ENCODE peak calls at places on chromosomes 13 and 19, in seven cellular contexts. K is hippocampal formation, P is fibroblast of lung, W is amniotic stem cell, Y is COLO829, D is endothelial cell of umbilical vein, Z is heart right ventricle. J is an unnamed sample.

GRCh38 chr13:109389892-109390345 is 396.5 kb downstream of the IRS2 start:
- DNase-seq in K (no peak), P (peak; percentile 8), W (no peak), Y (no peak), D (no peak), Z (no peak), J (no peak)

GRCh38 chr19:7830272-7830771 is 304 bp downstream of the EVI5L start:
- DNase-seq in K (no peak), P (no peak), W (no peak), Y (no peak), D (no peak), Z (peak; percentile 28), J (no peak)

GRCh38 chr19:47446534-47447469 is 24.9 kb downstream of the SLC8A2 start:
- DNase-seq in K (no peak), P (no peak), W (no peak), Y (peak; percentile 86), D (no peak), Z (no peak), J (no peak)

GRCh38 chr13:74289861-74290260 is 155.7 kb upstream of the KLF12 start:
- DNase-seq in K (no peak), P (no peak), W (no peak), Y (no peak), D (no peak), Z (no peak), J (no peak)

GRCh38 chr19:16445238-16446107 is 26.3 kb downstream of the EPS15L1 start:
- DNase-seq in K (no peak), P (peak; percentile 61), W (no peak), Y (no peak), D (no peak), Z (no peak), J (no peak)

GRCh38 chr13:81393110-81393509 is 1052.2 kb upstream of the SPRY2 start:
- DNase-seq in K (no peak), P (no peak), W (no peak), Y (no peak), D (no peak), Z (no peak), J (no peak)

GRCh38 chr13:98878421-98879126 is 99.3 kb downstream of the DOCK9 start:
- DNase-seq in K (peak; percentile 71), P (no peak), W (no peak), Y (no peak), D (no peak), Z (no peak), J (no peak)

GRCh38 chr19:13887039-13887438 is 10.1 kb downstream of the NANOS3 start:
- DNase-seq in K (no peak), P (no peak), W (no peak), Y (no peak), D (no peak), Z (no peak), J (no peak)

GRCh38 chr13:84997858-84998257 is 801.4 kb downstream of the SLITRK6 start:
- DNase-seq in K (no peak), P (no peak), W (no peak), Y (no peak), D (no peak), Z (no peak), J (no peak)

GRCh38 chr13:98710521-98710920 is 42.0 kb downstream of the SLC15A1 start:
- DNase-seq in K (no peak), P (no peak), W (no peak), Y (no peak), D (no peak), Z (no peak), J (no peak)

GRCh38 chr19:52351512-52351911 is 15.5 kb downstream of the ZNF610 start:
- DNase-seq in K (no peak), P (no peak), W (no peak), Y (no peak), D (no peak), Z (no peak), J (no peak)

GRCh38 chr13:46633416-46633815 is 80.4 kb downstream of the LRCH1 start:
- DNase-seq in K (no peak), P (peak; percentile 91), W (no peak), Y (no peak), D (no peak), Z (no peak), J (no peak)

GRCh38 chr13:84917252-84917878 is 881.9 kb downstream of the SLITRK6 start:
- DNase-seq in K (peak; percentile 66), P (peak; percentile 16), W (peak; percentile 7), Y (peak; percentile 31), D (peak; percentile 16), Z (no peak), J (no peak)

GRCh38 chr13:46142692-46143238 is 37.9 kb upstream of the CPB2 start:
- DNase-seq in K (no peak), P (no peak), W (no peak), Y (no peak), D (no peak), Z (no peak), J (no peak)

GRCh38 chr19:1251233-1251502 is 2.8 kb downstream of the MIDN start:
- DNase-seq in K (no peak), P (peak; percentile 72), W (no peak), Y (no peak), D (peak; percentile 56), Z (peak; percentile 86), J (peak; percentile 89)

GRCh38 chr19:35066691-35067563 is 25.4 kb downstream of the HPN start:
- DNase-seq in K (peak; percentile 68), P (peak; percentile 62), W (peak; percentile 77), Y (peak; percentile 87), D (peak; percentile 72), Z (peak; percentile 79), J (peak; percentile 94)

GRCh38 chr13:21668665-21669599 is 1.9 kb upstream of the FGF9 start:
- DNase-seq in K (no peak), P (peak; percentile 47), W (no peak), Y (no peak), D (no peak), Z (no peak), J (peak; percentile 39)

GRCh38 chr19:38455031-38455430 is 21.5 kb downstream of the RYR1 start:
- DNase-seq in K (no peak), P (peak; percentile 14), W (no peak), Y (no peak), D (no peak), Z (no peak), J (no peak)

GRCh38 chr19:35314858-35315470 is 14.0 kb upstream of the CD22 start:
- DNase-seq in K (no peak), P (no peak), W (no peak), Y (no peak), D (no peak), Z (no peak), J (no peak)

GRCh38 chr13:76939215-76939614 is 9.1 kb upstream of the ACOD1 start:
- DNase-seq in K (no peak), P (peak; percentile 53), W (no peak), Y (peak; percentile 35), D (no peak), Z (no peak), J (no peak)

GRCh38 chr19:12785431-12786011 is 5.8 kb upstream of the JUNB start:
- DNase-seq in K (peak; percentile 17), P (no peak), W (no peak), Y (no peak), D (no peak), Z (peak; percentile 42), J (no peak)

GRCh38 chr19:35977446-35978222 is 17.4 kb upstream of the SDHAF1 start:
- DNase-seq in K (no peak), P (no peak), W (no peak), Y (no peak), D (no peak), Z (no peak), J (no peak)

GRCh38 chr19:55209430-55210119 is at the start of gene PTPRH:
- DNase-seq in K (no peak), P (no peak), W (no peak), Y (no peak), D (no peak), Z (no peak), J (no peak)

GRCh38 chr19:33005440-33005839 is 33.4 kb downstream of the FAAP24 start:
- DNase-seq in K (no peak), P (no peak), W (no peak), Y (no peak), D (no peak), Z (no peak), J (no peak)

GRCh38 chr13:84191199-84191598 is 308.9 kb upstream of the SLITRK1 start:
- DNase-seq in K (no peak), P (peak; percentile 36), W (no peak), Y (no peak), D (no peak), Z (no peak), J (no peak)

GRCh38 chr19:41688687-41689086 is 617 bp upstream of the CEACAM7 start:
- DNase-seq in K (no peak), P (no peak), W (no peak), Y (no peak), D (no peak), Z (no peak), J (no peak)

J was measured in left ventricle myocardium superior.